ENCODE peak calls at places on chromosome 11, in eight cellular contexts. P, L, A, C, B, U, W and J are unnamed samples.

GRCh38 chr11:57426754-57427691 is at the start of gene SLC43A3:
- DNase-seq in P (peak; percentile 81), L (peak; percentile 96), A (peak; percentile 93), C (no peak), B (peak; percentile 93), U (peak; percentile 69), W (peak; percentile 89), J (peak; percentile 46)

GRCh38 chr11:97738751-97739150 is 1282.0 kb upstream of the CNTN5 start:
- DNase-seq in P (no peak), L (peak; percentile 58), A (no peak), C (no peak), B (no peak), U (no peak), W (no peak), J (no peak)

GRCh38 chr11:16977136-16978020 is 36.8 kb downstream of the PLEKHA7 start:
- DNase-seq in P (no peak), L (no peak), A (no peak), C (peak; percentile 31), B (no peak), U (no peak), W (no peak), J (no peak)

GRCh38 chr11:66464916-66465315 is 1.8 kb upstream of the PELI3 start:
- DNase-seq in P (no peak), L (no peak), A (no peak), C (no peak), B (no peak), U (no peak), W (no peak), J (no peak)

GRCh38 chr11:91158297-91158696 is 935.4 kb upstream of the CHORDC1 start:
- DNase-seq in P (no peak), L (no peak), A (no peak), C (no peak), B (no peak), U (no peak), W (no peak), J (no peak)

GRCh38 chr11:10601722-10602281 is 33.3 kb upstream of the LYVE1 start:
- DNase-seq in P (no peak), L (no peak), A (no peak), C (no peak), B (no peak), U (no peak), W (peak; percentile 43), J (no peak)

GRCh38 chr11:76083563-76084451 is 122.5 kb downstream of the WNT11 start:
- DNase-seq in P (peak; percentile 44), L (no peak), A (no peak), C (peak; percentile 48), B (no peak), U (no peak), W (no peak), J (no peak)

GRCh38 chr11:13220148-13220547 is 57.4 kb upstream of the BMAL1 start:
- DNase-seq in P (no peak), L (no peak), A (no peak), C (no peak), B (no peak), U (no peak), W (no peak), J (no peak)

GRCh38 chr11:119263352-119263940 is 53.5 kb downstream of the MCAM start:
- DNase-seq in P (peak; percentile 13), L (peak; percentile 20), A (no peak), C (peak; percentile 25), B (no peak), U (no peak), W (no peak), J (no peak)

GRCh38 chr11:119376197-119376847 is 5.2 kb downstream of the USP2 start:
- DNase-seq in P (no peak), L (no peak), A (peak; percentile 79), C (no peak), B (no peak), U (peak; percentile 87), W (peak; percentile 41), J (no peak)

GRCh38 chr11:62004473-62004872 is 37.0 kb upstream of the FTH1 start:
- DNase-seq in P (peak; percentile 40), L (peak; percentile 97), A (peak; percentile 32), C (no peak), B (no peak), U (no peak), W (no peak), J (no peak)

GRCh38 chr11:29343465-29344333 is 673.1 kb downstream of the KCNA4 start:
- DNase-seq in P (peak; percentile 72), L (peak; percentile 70), A (peak; percentile 40), C (peak; percentile 49), B (peak; percentile 58), U (peak; percentile 4), W (peak; percentile 61), J (no peak)

GRCh38 chr11:109728056-109728455 is 306.1 kb downstream of the C11orf87 start:
- DNase-seq in P (no peak), L (no peak), A (peak; percentile 30), C (peak; percentile 2), B (no peak), U (no peak), W (no peak), J (no peak)

GRCh38 chr11:41997860-41998259 is 538.4 kb upstream of the LRRC4C start:
- DNase-seq in P (no peak), L (no peak), A (no peak), C (no peak), B (no peak), U (no peak), W (no peak), J (no peak)

GRCh38 chr11:47768090-47768620 is 1.0 kb upstream of the FNBP4 start:
- DNase-seq in P (peak; percentile 62), L (peak; percentile 87), A (peak; percentile 65), C (peak; percentile 83), B (no peak), U (peak; percentile 51), W (peak; percentile 55), J (peak; percentile 33)

GRCh38 chr11:91104237-91104636 is 881.4 kb upstream of the CHORDC1 start:
- DNase-seq in P (peak; percentile 84), L (peak; percentile 49), A (peak; percentile 58), C (no peak), B (no peak), U (no peak), W (no peak), J (peak; percentile 53)

GRCh38 chr11:35615911-35616900 is 2.1 kb upstream of the FJX1 start:
- DNase-seq in P (peak; percentile 86), L (peak; percentile 79), A (no peak), C (peak; percentile 53), B (peak; percentile 53), U (peak; percentile 36), W (no peak), J (no peak)
- H3K27me3 ChIP-seq in P (no peaks in the 10 kb centered on the region), L (peaks cover 70% of the 10 kb centered on the region), A (no peaks in the 10 kb centered on the region), C (peaks cover 9% of the 10 kb centered on the region), B (peaks cover 24% of the 10 kb centered on the region), U (no peaks in the 10 kb centered on the region), W (no peaks in the 10 kb centered on the region), J (no peaks in the 10 kb centered on the region)

DNA sequence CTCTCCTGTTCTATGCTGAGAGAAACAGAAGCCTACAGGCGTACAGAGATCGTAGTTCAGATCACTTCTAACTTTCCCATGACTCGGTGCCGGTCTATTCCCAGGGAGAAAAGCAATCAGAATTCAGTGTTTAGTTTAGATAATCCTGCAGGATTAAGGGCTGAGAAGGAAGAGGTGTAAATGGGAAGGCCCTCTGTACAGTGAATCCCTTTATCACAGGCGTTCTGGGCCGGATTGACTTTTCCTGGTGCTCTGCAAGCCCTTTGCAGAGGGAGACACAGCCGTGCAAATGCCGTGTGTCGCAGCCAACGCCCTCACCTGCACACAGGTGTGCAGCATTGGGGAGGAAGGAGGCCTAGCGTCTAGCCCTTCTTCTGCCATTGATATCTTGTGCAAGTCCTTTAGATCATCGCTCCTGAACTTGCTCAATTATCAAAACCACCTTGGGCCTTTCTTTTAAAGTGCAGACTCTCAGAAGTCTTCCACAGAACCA is 90.6 kb downstream of the DSCAML1 start:
- DNase-seq in P (no peak), L (no peak), A (no peak), C (no peak), B (no peak), U (no peak), W (no peak), J (no peak)
- H3K27me3 ChIP-seq in P (peaks cover 69% of the 10 kb centered on the region), L (no peaks in the 10 kb centered on the region), A (peaks cover 2% of the 10 kb centered on the region), C (peaks cover 3% of the 10 kb centered on the region), B (peaks cover 45% of the 10 kb centered on the region), U (no peaks in the 10 kb centered on the region), W (no peaks in the 10 kb centered on the region), J (peaks cover 1% of the 10 kb centered on the region)

GRCh38 chr11:69273571-69273970 is 20.4 kb upstream of the MYEOV start:
- DNase-seq in P (no peak), L (no peak), A (no peak), C (no peak), B (no peak), U (no peak), W (no peak), J (no peak)
- H3K27me3 ChIP-seq in P (peaks cover 51% of the 10 kb centered on the region), L (no peaks in the 10 kb centered on the region), A (no peaks in the 10 kb centered on the region), C (no peaks in the 10 kb centered on the region), B (peaks cover 8% of the 10 kb centered on the region), U (no peaks in the 10 kb centered on the region), W (no peaks in the 10 kb centered on the region), J (peaks cover 5% of the 10 kb centered on the region)

GRCh38 chr11:2268911-2269600 is 1.3 kb downstream of the ASCL2 start:
- DNase-seq in P (peak; percentile 47), L (peak; percentile 52), A (peak; percentile 47), C (peak; percentile 31), B (peak; percentile 84), U (peak; percentile 72), W (peak; percentile 66), J (no peak)

GRCh38 chr11:2269601-2270321 is 627 bp downstream of the ASCL2 start:
- DNase-seq in P (peak; percentile 35), L (peak; percentile 77), A (peak; percentile 50), C (peak; percentile 61), B (peak; percentile 58), U (peak; percentile 75), W (peak; percentile 58), J (no peak)

GRCh38 chr11:2266586-2267305 is 3.6 kb downstream of the ASCL2 start:
- DNase-seq in P (no peak), L (no peak), A (no peak), C (no peak), B (no peak), U (no peak), W (no peak), J (no peak)

GRCh38 chr11:2267306-2267861 is 3.0 kb downstream of the ASCL2 start:
- DNase-seq in P (no peak), L (no peak), A (no peak), C (no peak), B (peak; percentile 47), U (peak; percentile 3), W (no peak), J (no peak)

GRCh38 chr11:2267871-2268825 is 2.2 kb downstream of the ASCL2 start:
- DNase-seq in P (no peak), L (no peak), A (no peak), C (no peak), B (no peak), U (peak; percentile 6), W (no peak), J (no peak)
- H3K27me3 ChIP-seq in P (peaks cover 25% of the 10 kb centered on the region), L (peaks cover 89% of the 10 kb centered on the region), A (peaks cover 24% of the 10 kb centered on the region), C (no peaks in the 10 kb centered on the region), B (peaks cover 6% of the 10 kb centered on the region), U (no peaks in the 10 kb centered on the region), W (no peaks in the 10 kb centered on the region), J (peaks cover 23% of the 10 kb centered on the region)